ENCODE peak calls at places on chromosomes 2 and 18, in four cellular contexts. C is HFFc6; P is right lobe of liver; M is CD4-positive, alpha-beta T cell. O is an unnamed sample.

GRCh38 chr2:165874445-165875039 is 79.0 kb downstream of the TTC21B start:
- DNase-seq in C (peak; percentile 66), M (no peak), P (no peak), O (peak; percentile 74)

GRCh38 chr2:189164732-189165131 is 14.8 kb downstream of the COL5A2 start:
- DNase-seq in P (no peak), C (peak; percentile 49), M (no peak), O (peak; percentile 26)

GRCh38 chr18:56214706-56215105 is 423.7 kb downstream of the TXNL1 start:
- DNase-seq in M (no peak), P (no peak), C (no peak), O (peak; percentile 13)

GRCh38 chr2:168705534-168706470 is 96.6 kb upstream of the NOSTRIN start:
- DNase-seq in P (no peak), C (peak; percentile 21), M (no peak), O (peak; percentile 31)

GRCh38 chr18:33749831-33750230 is 171.8 kb downstream of the ASXL3 start:
- DNase-seq in P (no peak), C (no peak), M (no peak), O (no peak)

GRCh38 chr2:237695201-237695780 is 67.9 kb downstream of the LRRFIP1 start:
- DNase-seq in M (no peak), P (no peak), C (peak; percentile 99), O (peak; percentile 40)

GRCh38 chr18:37364237-37364636 is 201.4 kb downstream of the CELF4 start:
- DNase-seq in P (no peak), C (no peak), M (no peak), O (no peak)

GRCh38 chr2:62195421-62196277 is at the start of gene B3GNT2:
- DNase-seq in C (peak; percentile 46), P (peak; percentile 90), M (peak; percentile 76), O (peak; percentile 92)

GRCh38 chr18:46097853-46098615 is at the start of gene ATP5F1A:
- DNase-seq in M (peak; percentile 77), P (peak; percentile 92), C (peak; percentile 75), O (peak; percentile 90)

GRCh38 chr2:137957033-137957432 is 7.2 kb upstream of the HNMT start:
- DNase-seq in P (no peak), C (peak; percentile 61), M (no peak), O (no peak)

GRCh38 chr2:136185991-136186771 is 68.2 kb upstream of the CXCR4 start:
- DNase-seq in C (no peak), M (no peak), P (no peak), O (no peak)

GRCh38 chr2:34093790-34094189 is 494.7 kb upstream of the FAM98A start:
- DNase-seq in M (no peak), P (no peak), C (no peak), O (no peak)

GRCh38 chr18:80201739-80202138 is 45.6 kb downstream of the PARD6G start:
- DNase-seq in P (no peak), C (no peak), M (no peak), O (no peak)

GRCh38 chr18:80200932-80201672 is 46.2 kb downstream of the PARD6G start:
- DNase-seq in P (no peak), C (no peak), M (no peak), O (no peak)

GRCh38 chr18:80198391-80198790 is 48.9 kb downstream of the PARD6G start:
- DNase-seq in C (no peak), M (no peak), P (no peak), O (no peak)

GRCh38 chr18:80198994-80199748 is 48.1 kb downstream of the PARD6G start:
- DNase-seq in P (no peak), C (no peak), M (no peak), O (no peak)

DNA sequence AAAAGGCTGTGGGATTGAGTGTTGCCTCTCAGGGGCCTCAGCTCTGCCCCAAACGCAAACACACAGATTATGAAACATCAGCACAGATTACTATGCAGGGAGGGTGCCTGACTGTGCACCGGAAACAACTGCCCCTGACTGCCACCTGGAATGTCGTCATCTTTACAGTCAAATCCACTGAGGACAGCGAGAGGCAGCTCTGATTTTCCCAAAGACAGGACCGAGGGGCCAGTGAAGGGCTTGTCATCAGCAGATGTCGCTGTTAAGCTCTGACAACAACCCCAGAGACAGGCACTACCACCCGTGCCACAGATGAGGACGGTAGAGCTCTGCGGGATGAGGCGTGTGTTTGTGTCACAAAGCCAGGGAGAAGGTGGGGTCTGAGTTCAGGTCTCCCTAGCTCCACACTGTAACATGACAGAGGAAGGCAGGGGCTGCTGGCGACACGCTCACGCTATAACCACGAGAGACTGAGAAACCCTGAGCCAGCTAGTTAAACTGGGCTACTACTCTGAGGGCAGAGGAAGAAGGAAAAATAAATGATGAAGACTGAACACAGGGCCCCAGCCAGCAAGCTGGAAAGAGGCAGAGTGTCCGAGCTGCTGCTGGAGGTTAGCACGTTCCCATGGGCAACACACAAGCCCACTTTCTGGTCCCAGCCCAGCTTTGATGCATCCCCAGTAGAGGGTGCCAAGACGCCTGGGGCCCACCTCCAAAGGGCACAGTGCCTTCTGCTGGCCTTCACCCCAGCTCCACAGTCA is 47.0 kb downstream of the PARD6G start:
- DNase-seq in P (no peak), M (no peak), C (no peak), O (peak; percentile 39)
- TF ChIP-seq CTCF in P (peak; percentile 23), M (no peak), C (no peak), O (peak; percentile 23)

GRCh38 chr2:238789317-238789806 is 58.5 kb upstream of the TWIST2 start:
- DNase-seq in M (no peak), C (peak; percentile 21), P (no peak), O (no peak)
- TF ChIP-seq CTCF in M (no peak), C (peak; percentile 31), P (no peak), O (no peak)

DNA sequence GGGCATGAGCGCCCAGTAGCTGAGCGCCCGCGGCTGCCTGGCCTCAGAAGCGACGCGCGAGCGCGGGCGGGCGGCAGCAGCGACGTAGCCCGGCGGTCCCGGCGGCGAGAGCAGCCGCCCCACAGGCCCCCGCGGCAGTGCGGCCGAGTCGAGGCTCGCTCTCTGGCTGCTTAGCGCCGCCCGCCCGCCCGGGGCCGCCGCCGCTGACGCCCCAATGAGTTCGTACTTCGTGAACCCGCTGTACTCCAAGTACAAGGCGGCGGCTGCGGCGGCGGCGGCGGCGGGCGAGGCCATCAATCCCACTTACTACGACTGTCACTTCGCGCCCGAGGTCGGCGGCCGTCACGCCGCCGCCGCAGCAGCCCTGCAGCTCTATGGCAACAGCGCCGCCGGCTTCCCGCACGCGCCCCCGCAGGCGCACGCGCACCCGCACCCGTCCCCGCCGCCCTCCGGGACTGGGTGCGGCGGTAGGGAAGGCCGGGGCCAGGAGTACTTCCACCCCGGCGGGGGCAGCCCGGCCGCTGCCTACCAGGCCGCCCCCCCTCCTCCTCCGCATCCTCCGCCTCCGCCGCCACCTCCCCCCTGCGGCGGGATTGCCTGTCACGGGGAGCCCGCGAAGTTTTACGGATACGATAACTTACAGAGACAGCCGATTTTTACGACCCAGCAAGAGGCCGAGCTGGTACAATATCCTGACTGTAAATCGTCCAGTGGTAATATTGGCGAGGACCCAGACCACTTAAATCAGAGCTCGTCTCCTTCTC is 830 bp downstream of the HOXD8 start:
- DNase-seq in C (no peak), P (no peak), M (no peak), O (peak; percentile 57)
- TF ChIP-seq CTCF in C (peak; percentile 17), P (no peak), M (no peak), O (no peak)

GRCh38 chr18:7370812-7371211 is 139.9 kb downstream of the LRRC30 start:
- DNase-seq in P (no peak), M (no peak), C (no peak), O (peak; percentile 37)

GRCh38 chr18:7370375-7370774 is 139.5 kb downstream of the LRRC30 start:
- DNase-seq in C (no peak), M (no peak), P (no peak), O (peak; percentile 54)

GRCh38 chr18:7366597-7366996 is 135.7 kb downstream of the LRRC30 start:
- DNase-seq in P (no peak), C (no peak), M (no peak), O (no peak)

GRCh38 chr18:7369006-7369405 is 138.1 kb downstream of the LRRC30 start:
- DNase-seq in C (no peak), M (no peak), P (no peak), O (no peak)

GRCh38 chr18:7367336-7367735 is 136.4 kb downstream of the LRRC30 start:
- DNase-seq in P (no peak), C (no peak), M (no peak), O (no peak)
- TF ChIP-seq CTCF in P (no peak), C (no peak), M (no peak), O (no peak)

DNA sequence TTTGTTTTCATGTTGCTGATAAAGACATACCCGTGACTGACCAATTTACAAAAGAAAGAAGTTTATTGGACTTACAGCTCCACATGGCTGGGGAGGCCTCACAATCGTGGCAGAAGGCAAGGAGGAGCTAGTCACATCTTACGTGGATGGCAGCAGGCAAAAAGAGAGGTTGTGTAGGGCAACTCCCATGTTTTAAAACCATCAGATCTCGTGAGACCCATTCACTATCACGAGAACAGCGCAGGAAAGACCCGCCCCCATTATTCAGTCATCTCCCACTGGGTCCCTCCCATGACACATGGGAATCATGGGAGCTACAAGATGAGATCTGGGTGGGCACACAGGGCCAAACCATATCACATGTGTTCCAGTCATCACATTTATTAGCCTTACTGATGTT is 16.8 kb downstream of the AQP12A start:
- DNase-seq in C (no peak), M (no peak), P (peak; percentile 3), O (no peak)
- TF ChIP-seq CTCF in C (no peak), M (no peak), P (no peak), O (no peak)